ENCODE peak calls at places on chromosomes 11 and 22, in nine cellular contexts. Q is thoracic aorta, G is GM12865, S is lower lobe of right lung, I is cardiac muscle cell, N is uterus, F is AG09309, P is kidney epithelial cell, B is MM.1S. Z is an unnamed sample.

GRCh38 chr11:102846292-102846691 is 2.9 kb upstream of the MMP3 start:
- DNase-seq in S (no peak), F (no peak), B (no peak), P (no peak), G (no peak), I (no peak), N (no peak), Q (no peak), Z (peak)

GRCh38 chr11:106384429-106384828 is 307.0 kb downstream of the AASDHPPT start:
- DNase-seq in N (no peak), I (no peak), G (no peak), S (no peak), P (no peak), Q (no peak), F (no peak), B (no peak), Z (no peak)

GRCh38 chr11:133163463-133164419 is 368.6 kb downstream of the OPCML start:
- DNase-seq in G (peak), I (peak), F (peak), Q (no peak), S (no peak), B (peak), P (peak), N (no peak), Z (peak)

GRCh38 chr11:108500721-108501120 is 2.5 kb upstream of the POGLUT3 start:
- DNase-seq in F (no peak), Q (no peak), B (no peak), G (no peak), N (no peak), S (no peak), I (peak), P (no peak), Z (no peak)

GRCh38 chr11:122367809-122368231 is 251.8 kb upstream of the BLID start:
- DNase-seq in Q (no peak), S (no peak), I (peak), N (peak), G (no peak), P (no peak), B (no peak), F (no peak), Z (peak)

GRCh38 chr11:100882957-100883356 is 195.9 kb downstream of the ARHGAP42 start:
- DNase-seq in P (no peak), B (no peak), F (no peak), S (no peak), I (no peak), G (no peak), Q (no peak), N (no peak), Z (no peak)

GRCh38 chr11:43723617-43724016 is 43.1 kb downstream of the HSD17B12 start:
- DNase-seq in G (no peak), S (no peak), F (no peak), I (no peak), P (no peak), Q (no peak), B (peak), N (no peak), Z (no peak)

GRCh38 chr11:17445240-17445795 is 31.3 kb downstream of the ABCC8 start:
- DNase-seq in P (no peak), G (no peak), B (no peak), N (no peak), Q (no peak), S (no peak), I (no peak), F (no peak), Z (no peak)

GRCh38 chr11:69874178-69874983 is 55.2 kb upstream of the FGF3 start:
- DNase-seq in P (no peak), Q (no peak), I (no peak), F (no peak), B (no peak), N (no peak), G (no peak), S (peak), Z (no peak)

GRCh38 chr11:86444981-86445380 is 70.3 kb downstream of the CCDC81 start:
- DNase-seq in F (no peak), I (no peak), G (peak), B (no peak), N (no peak), P (no peak), S (no peak), Q (no peak), Z (no peak)

GRCh38 chr11:80241766-80242165 is 800.9 kb upstream of the TENM4 start:
- DNase-seq in F (no peak), S (no peak), P (no peak), I (no peak), G (no peak), B (no peak), N (no peak), Q (no peak), Z (no peak)

GRCh38 chr11:17778956-17779860 is 44.6 kb downstream of the KCNC1 start:
- DNase-seq in I (no peak), F (no peak), N (no peak), S (no peak), B (no peak), P (no peak), Q (no peak), G (no peak), Z (no peak)

GRCh38 chr11:66467034-66467659 is 442 bp downstream of the PELI3 start:
- DNase-seq in N (no peak), F (no peak), S (peak), G (peak), B (peak), P (no peak), Q (no peak), I (peak), Z (peak)

GRCh38 chr22:19115628-19116027 is 6.6 kb downstream of the DGCR2 start:
- DNase-seq in P (no peak), N (no peak), Q (no peak), S (no peak), F (no peak), I (peak), G (no peak), B (no peak), Z (no peak)

GRCh38 chr11:8183136-8183535 is 14.3 kb upstream of the RIC3 start:
- DNase-seq in F (no peak), G (no peak), S (no peak), B (no peak), I (no peak), N (no peak), P (no peak), Q (no peak), Z (peak)

GRCh38 chr11:2898366-2899079 is 12.9 kb upstream of the CDKN1C start:
- DNase-seq in F (peak), S (peak), I (no peak), B (peak), Q (no peak), G (peak), P (peak), N (peak), Z (peak)

GRCh38 chr11:70527429-70528045 is 129.2 kb downstream of the CTTN start:
- DNase-seq in S (peak), F (no peak), P (no peak), B (no peak), G (no peak), N (no peak), I (no peak), Q (no peak), Z (no peak)

GRCh38 chr22:31332010-31332409 is 14.1 kb downstream of the PATZ1 start:
- DNase-seq in N (no peak), Q (no peak), F (no peak), G (no peak), S (no peak), B (no peak), I (no peak), P (no peak), Z (no peak)

GRCh38 chr22:38732251-38732815 is 23.5 kb downstream of the SUN2 start:
- DNase-seq in B (peak), S (no peak), P (no peak), N (no peak), I (no peak), F (no peak), Q (no peak), G (no peak), Z (no peak)

GRCh38 chr11:34830648-34831047 is 85.5 kb downstream of the APIP start:
- DNase-seq in B (no peak), P (no peak), S (no peak), Q (no peak), I (no peak), F (no peak), G (no peak), N (no peak), Z (peak)

GRCh38 chr11:69666261-69666660 is 8.9 kb downstream of the LTO1 start:
- DNase-seq in Q (no peak), G (no peak), N (no peak), F (no peak), P (no peak), S (no peak), I (no peak), B (no peak), Z (no peak)

GRCh38 chr11:2250485-2250884 is 19.9 kb downstream of the ASCL2 start:
- DNase-seq in F (no peak), S (no peak), P (no peak), B (no peak), N (no peak), Q (no peak), G (no peak), I (no peak), Z (no peak)

GRCh38 chr22:29737251-29738117 is 17.7 kb downstream of the CABP7 start:
- DNase-seq in P (no peak), S (no peak), F (no peak), Q (no peak), I (no peak), B (no peak), G (no peak), N (no peak), Z (peak)

GRCh38 chr11:1939006-1939626 is 8.0 kb upstream of the MRPL23 start:
- DNase-seq in G (no peak), S (no peak), B (no peak), N (no peak), F (no peak), Q (no peak), I (no peak), P (no peak), Z (no peak)

GRCh38 chr11:19332476-19332875 is 91.7 kb upstream of the E2F8 start:
- DNase-seq in N (no peak), I (no peak), P (no peak), B (peak), Q (no peak), F (no peak), S (no peak), G (peak), Z (no peak)

GRCh38 chr11:117989351-117990102 is 3.3 kb downstream of the IL10RA start:
- DNase-seq in Q (no peak), G (no peak), S (peak), P (no peak), N (no peak), I (no peak), B (no peak), F (no peak), Z (no peak)
- H3K4me3 ChIP-seq in Q (peak), G (no peak), S (peak), P (no peak), N (no peak), I (no peak), B (no peak), F (no peak), Z (no peak)

DNA sequence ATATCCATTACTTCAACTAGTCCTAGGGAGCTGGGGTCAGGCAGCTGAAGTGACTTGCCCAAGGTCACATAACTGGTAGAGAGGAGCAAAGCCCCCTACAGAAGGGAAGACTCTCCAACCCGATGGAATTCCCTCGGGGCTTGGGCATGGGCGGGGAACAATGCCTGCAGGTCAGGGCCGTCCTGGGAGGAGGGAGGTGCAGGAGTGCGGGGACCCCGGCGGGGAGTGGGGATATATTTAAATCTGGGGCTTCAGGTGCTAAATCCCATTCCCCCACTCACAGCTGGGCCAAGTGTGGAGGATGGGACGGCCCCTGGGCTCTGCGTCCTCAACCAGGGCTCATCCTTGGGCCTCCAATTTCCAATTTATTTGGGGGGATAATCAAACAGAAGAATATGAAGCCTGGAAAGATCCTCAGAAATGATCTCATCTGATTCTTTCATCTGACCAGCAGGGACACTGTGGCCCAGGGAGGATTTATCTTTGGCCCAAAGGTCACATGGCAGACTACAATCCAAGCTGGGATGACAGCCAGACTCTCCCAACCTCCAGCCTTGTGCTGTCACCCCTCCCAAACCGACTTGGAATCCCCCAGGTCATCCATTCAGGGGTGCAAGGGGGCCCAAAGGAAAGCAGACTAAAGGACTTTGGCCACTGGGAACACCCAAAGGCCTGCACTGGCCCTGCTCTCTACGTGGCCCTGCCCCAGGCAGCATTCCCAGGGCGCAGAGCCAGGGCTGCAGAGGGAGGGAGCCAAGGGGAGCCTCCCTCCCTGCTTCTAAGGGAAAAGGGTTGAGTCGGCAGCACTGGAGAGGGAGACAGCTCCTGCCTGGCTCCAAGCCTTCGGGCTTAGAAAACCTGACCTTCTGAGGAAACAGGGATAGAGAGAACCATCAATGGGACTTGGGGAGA is 8.7 kb upstream of the C1QTNF6 start:
- DNase-seq in B (no peak), Q (no peak), P (no peak), G (no peak), S (peak), N (peak), I (peak), F (peak), Z (peak)
- TF ChIP-seq CTCF in B (no peak), Q (no peak), P (no peak), G (no peak), S (no peak), N (peak), I (no peak), F (no peak), Z (peak)

DNA sequence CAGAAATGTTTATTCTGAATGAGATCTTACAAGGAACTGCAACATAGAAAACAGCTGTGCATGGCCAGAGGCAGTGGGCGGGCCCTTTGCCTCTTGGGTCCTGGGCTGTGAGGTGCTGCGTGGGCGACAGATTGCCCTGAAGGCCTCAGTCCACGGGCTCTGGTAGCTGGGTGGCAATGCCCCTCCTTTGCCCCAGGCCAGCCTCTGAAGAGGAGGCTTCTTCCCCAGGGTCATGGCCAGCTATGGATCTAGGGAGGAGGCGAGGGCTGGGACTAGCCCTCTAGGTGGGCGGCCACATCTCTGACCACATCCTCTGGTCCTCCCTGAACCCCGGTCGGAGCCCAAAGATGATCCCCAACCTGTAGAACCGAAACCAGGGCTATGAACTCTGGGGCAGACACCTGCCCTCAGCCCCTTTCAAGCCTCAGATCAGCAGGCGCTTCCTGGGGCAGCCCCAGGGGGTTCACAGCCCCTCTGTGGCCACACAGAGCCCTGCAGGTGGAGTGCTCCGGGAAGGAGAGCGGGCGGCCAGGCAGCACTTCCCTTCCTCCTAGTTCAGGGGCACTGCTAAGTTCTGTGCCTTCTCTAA is 6.6 kb upstream of the CDC42BPG start:
- DNase-seq in S (no peak), P (no peak), N (no peak), B (peak), Q (no peak), G (peak), F (no peak), I (no peak), Z (no peak)
- H3K4me3 ChIP-seq in S (no peak), P (no peak), N (no peak), B (peak), Q (no peak), G (no peak), F (no peak), I (no peak), Z (no peak)

GRCh38 chr22:40421941-40422340 is 51.5 kb downstream of the SGSM3 start:
- DNase-seq in I (no peak), S (no peak), G (no peak), N (no peak), B (no peak), Q (no peak), P (no peak), F (no peak), Z (no peak)
- TF ChIP-seq CTCF in I (no peak), S (no peak), G (no peak), N (no peak), B (no peak), Q (no peak), P (no peak), F (no peak), Z (no peak)

GRCh38 chr22:27993201-27993635 is 74.2 kb upstream of the PITPNB start:
- DNase-seq in F (no peak), G (no peak), I (no peak), B (no peak), Q (no peak), S (peak), N (peak), P (no peak), Z (no peak)
- H3K4me3 ChIP-seq in F (no peak), G (no peak), I (no peak), B (no peak), Q (no peak), S (no peak), N (no peak), P (no peak), Z (no peak)

GRCh38 chr11:95363189-95363588 is 132.2 kb upstream of the SESN3 start:
- DNase-seq in N (no peak), P (no peak), B (no peak), F (no peak), S (no peak), G (no peak), Q (no peak), I (no peak), Z (no peak)

GRCh38 chr11:95365346-95365745 is 134.3 kb upstream of the SESN3 start:
- DNase-seq in B (no peak), F (no peak), Q (no peak), G (no peak), N (no peak), I (no peak), S (no peak), P (no peak), Z (no peak)

GRCh38 chr11:95363710-95364109 is 132.7 kb upstream of the SESN3 start:
- DNase-seq in P (no peak), Q (no peak), I (peak), B (no peak), G (no peak), N (no peak), F (no peak), S (no peak), Z (no peak)

GRCh38 chr11:95361180-95361579 is 130.2 kb upstream of the SESN3 start:
- DNase-seq in B (no peak), S (no peak), P (no peak), G (no peak), I (no peak), F (no peak), Q (no peak), N (no peak), Z (no peak)

GRCh38 chr11:95364324-95365295 is 133.6 kb upstream of the SESN3 start:
- DNase-seq in Q (no peak), G (no peak), S (no peak), I (no peak), F (no peak), B (no peak), N (no peak), P (peak), Z (peak)
- TF ChIP-seq CTCF in Q (no peak), G (no peak), S (no peak), I (no peak), F (no peak), B (no peak), N (no peak), P (no peak), Z (no peak)

DNA sequence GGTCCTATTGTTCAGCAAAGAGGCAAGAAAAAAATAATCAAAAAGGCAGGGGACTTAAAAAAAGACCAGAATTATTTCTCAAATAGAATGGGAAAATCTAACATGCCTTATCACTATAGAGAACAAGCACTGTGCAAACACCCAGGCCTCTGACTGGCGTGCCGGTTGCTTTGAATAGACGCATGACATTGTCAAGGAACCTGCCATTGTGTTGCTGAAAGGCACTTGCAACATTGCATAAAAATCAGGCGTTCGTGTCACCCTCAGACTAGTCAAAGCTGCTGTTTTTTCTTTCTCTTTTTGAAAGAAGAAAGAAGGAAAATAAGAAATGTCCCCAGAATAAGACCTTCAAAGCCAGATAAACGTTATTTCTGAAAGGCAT is 549.3 kb upstream of the CADM1 start:
- DNase-seq in S (no peak), B (no peak), I (no peak), P (no peak), Q (no peak), F (no peak), G (no peak), N (no peak), Z (no peak)
- H3K4me3 ChIP-seq in S (no peak), B (no peak), I (no peak), P (no peak), Q (no peak), F (no peak), G (no peak), N (no peak), Z (no peak)

Z was measured in fibroblast of the aortic adventitia.